ENCODE peak calls at places on chromosomes 6 and 20, in four cellular contexts. One of them, this sample, is unnamed.

GRCh38 chr20:64245746-64246595 is 9.6 kb upstream of the PCMTD2 start:
- DNase-seq in kidney: peak
- DNase-seq in hippocampal formation: no peak
- DNase-seq in left cardiac atrium: peak
- DNase-seq in this sample: peak

GRCh38 chr6:24775520-24776058 is 852 bp downstream of the GMNN start:
- DNase-seq in kidney: no peak
- DNase-seq in hippocampal formation: no peak
- DNase-seq in left cardiac atrium: no peak
- DNase-seq in this sample: no peak

GRCh38 chr6:32214126-32214525 is 9.7 kb downstream of the NOTCH4 start:
- DNase-seq in kidney: no peak
- DNase-seq in hippocampal formation: no peak
- DNase-seq in left cardiac atrium: no peak
- DNase-seq in this sample: no peak

GRCh38 chr6:119241124-119241491 is 108.5 kb downstream of the MAN1A1 start:
- DNase-seq in kidney: peak
- DNase-seq in hippocampal formation: no peak
- DNase-seq in left cardiac atrium: no peak
- DNase-seq in this sample: no peak

GRCh38 chr6:101114703-101115102 is 233.6 kb upstream of the ASCC3 start:
- DNase-seq in kidney: no peak
- DNase-seq in hippocampal formation: peak
- DNase-seq in left cardiac atrium: no peak
- DNase-seq in this sample: no peak

GRCh38 chr6:15039136-15039535 is 206.7 kb upstream of the JARID2 start:
- DNase-seq in kidney: no peak
- DNase-seq in hippocampal formation: no peak
- DNase-seq in left cardiac atrium: no peak
- DNase-seq in this sample: no peak

GRCh38 chr6:55980627-55981211 is 105.3 kb upstream of the BMP5 start:
- DNase-seq in kidney: no peak
- DNase-seq in hippocampal formation: peak
- DNase-seq in left cardiac atrium: no peak
- DNase-seq in this sample: no peak

GRCh38 chr20:50810842-50811241 is 16.0 kb downstream of the BCAS4 start:
- DNase-seq in kidney: peak
- DNase-seq in hippocampal formation: no peak
- DNase-seq in left cardiac atrium: no peak
- DNase-seq in this sample: no peak

GRCh38 chr6:152338335-152339125 is 298.6 kb downstream of the SYNE1 start:
- DNase-seq in kidney: no peak
- DNase-seq in hippocampal formation: peak
- DNase-seq in left cardiac atrium: peak
- DNase-seq in this sample: no peak

GRCh38 chr6:170288091-170288631 is 2.7 kb downstream of the DLL1 start:
- DNase-seq in kidney: peak
- DNase-seq in hippocampal formation: no peak
- DNase-seq in left cardiac atrium: no peak
- DNase-seq in this sample: no peak

GRCh38 chr6:127182501-127182900 is 64.0 kb downstream of the RSPO3 start:
- DNase-seq in kidney: no peak
- DNase-seq in hippocampal formation: no peak
- DNase-seq in left cardiac atrium: no peak
- DNase-seq in this sample: no peak

GRCh38 chr20:23296841-23297701 is 53.5 kb upstream of the NXT1 start:
- DNase-seq in kidney: no peak
- DNase-seq in hippocampal formation: no peak
- DNase-seq in left cardiac atrium: no peak
- DNase-seq in this sample: peak

GRCh38 chr6:154555075-154555677 is 44.7 kb upstream of the CNKSR3 start:
- DNase-seq in kidney: no peak
- DNase-seq in hippocampal formation: no peak
- DNase-seq in left cardiac atrium: no peak
- DNase-seq in this sample: no peak

GRCh38 chr6:38509713-38510112 is 130.0 kb downstream of the BTBD9 start:
- DNase-seq in kidney: no peak
- DNase-seq in hippocampal formation: no peak
- DNase-seq in left cardiac atrium: no peak
- DNase-seq in this sample: no peak

GRCh38 chr6:125789167-125789566 is 1.6 kb upstream of the NCOA7 start:
- DNase-seq in kidney: no peak
- DNase-seq in hippocampal formation: no peak
- DNase-seq in left cardiac atrium: no peak
- DNase-seq in this sample: no peak

GRCh38 chr6:99814230-99814928 is 179.6 kb downstream of the MCHR2 start:
- DNase-seq in kidney: no peak
- DNase-seq in hippocampal formation: no peak
- DNase-seq in left cardiac atrium: no peak
- DNase-seq in this sample: no peak

GRCh38 chr20:3168079-3168828 is 5.1 kb downstream of the LZTS3 start:
- DNase-seq in kidney: peak
- DNase-seq in hippocampal formation: no peak
- DNase-seq in left cardiac atrium: no peak
- DNase-seq in this sample: no peak

GRCh38 chr20:8305449-8305978 is 173.4 kb downstream of the PLCB1 start:
- DNase-seq in kidney: peak
- DNase-seq in hippocampal formation: no peak
- DNase-seq in left cardiac atrium: peak
- DNase-seq in this sample: peak

GRCh38 chr6:4133941-4134838 is 1.2 kb downstream of the ECI2 start:
- DNase-seq in kidney: no peak
- DNase-seq in hippocampal formation: peak
- DNase-seq in left cardiac atrium: peak
- DNase-seq in this sample: no peak

GRCh38 chr6:75723382-75723781 is 25.7 kb upstream of the MYO6 start:
- DNase-seq in kidney: no peak
- DNase-seq in hippocampal formation: no peak
- DNase-seq in left cardiac atrium: no peak
- DNase-seq in this sample: no peak

GRCh38 chr20:37365760-37366638 is 20.1 kb downstream of the SRC start:
- DNase-seq in kidney: no peak
- DNase-seq in hippocampal formation: peak
- DNase-seq in left cardiac atrium: no peak
- DNase-seq in this sample: no peak

GRCh38 chr20:20664795-20665194 is 47.6 kb downstream of the RALGAPA2 start:
- DNase-seq in kidney: no peak
- DNase-seq in hippocampal formation: peak
- DNase-seq in left cardiac atrium: no peak
- DNase-seq in this sample: no peak

GRCh38 chr20:2809690-2810089 is 5.1 kb upstream of the C20orf141 start:
- DNase-seq in kidney: peak
- DNase-seq in hippocampal formation: no peak
- DNase-seq in left cardiac atrium: no peak
- DNase-seq in this sample: no peak

GRCh38 chr20:48850257-48850656 is 22.5 kb upstream of the PREX1 start:
- DNase-seq in kidney: no peak
- DNase-seq in hippocampal formation: no peak
- DNase-seq in left cardiac atrium: no peak
- DNase-seq in this sample: no peak

GRCh38 chr20:50285376-50286173 is 94.9 kb downstream of the CEBPB start:
- DNase-seq in kidney: peak
- DNase-seq in hippocampal formation: no peak
- DNase-seq in left cardiac atrium: no peak
- DNase-seq in this sample: no peak

GRCh38 chr20:61951695-61952533 is 113.8 kb downstream of the TAF4 start:
- DNase-seq in kidney: peak
- DNase-seq in hippocampal formation: no peak
- DNase-seq in left cardiac atrium: peak
- DNase-seq in this sample: peak

GRCh38 chr6:36686668-36687513 is 8.4 kb downstream of the CDKN1A start:
- DNase-seq in kidney: no peak
- DNase-seq in hippocampal formation: no peak
- DNase-seq in left cardiac atrium: no peak
- DNase-seq in this sample: no peak

GRCh38 chr6:6330407-6330806 is 9.9 kb upstream of the F13A1 start:
- DNase-seq in kidney: no peak
- DNase-seq in hippocampal formation: no peak
- DNase-seq in left cardiac atrium: no peak
- DNase-seq in this sample: no peak

GRCh38 chr6:111817451-111818146 is 55.7 kb downstream of the FYN start:
- DNase-seq in kidney: no peak
- DNase-seq in hippocampal formation: peak
- DNase-seq in left cardiac atrium: no peak
- DNase-seq in this sample: no peak

GRCh38 chr20:24773751-24774201 is 175.3 kb upstream of the CST7 start:
- DNase-seq in kidney: no peak
- DNase-seq in hippocampal formation: no peak
- DNase-seq in left cardiac atrium: no peak
- DNase-seq in this sample: no peak

GRCh38 chr20:32012159-32012682 is 2.0 kb downstream of the CCM2L start:
- DNase-seq in kidney: no peak
- DNase-seq in hippocampal formation: no peak
- DNase-seq in left cardiac atrium: no peak
- DNase-seq in this sample: no peak

GRCh38 chr6:134111062-134111677 is 58.7 kb upstream of the SLC2A12 start:
- DNase-seq in kidney: no peak
- DNase-seq in hippocampal formation: no peak
- DNase-seq in left cardiac atrium: no peak
- DNase-seq in this sample: no peak

GRCh38 chr6:164148789-164149188 is 734.3 kb downstream of the QKI start:
- DNase-seq in kidney: no peak
- DNase-seq in hippocampal formation: no peak
- DNase-seq in left cardiac atrium: no peak
- DNase-seq in this sample: no peak

GRCh38 chr20:6714202-6714800 is 53.2 kb upstream of the BMP2 start:
- DNase-seq in kidney: no peak
- DNase-seq in hippocampal formation: no peak
- DNase-seq in left cardiac atrium: peak
- DNase-seq in this sample: peak

GRCh38 chr20:35854697-35855434 is 83.1 kb downstream of the PHF20 start:
- DNase-seq in kidney: no peak
- DNase-seq in hippocampal formation: no peak
- DNase-seq in left cardiac atrium: no peak
- DNase-seq in this sample: no peak

GRCh38 chr20:38298768-38299288 is 5.1 kb upstream of the BPI start:
- DNase-seq in kidney: peak
- DNase-seq in hippocampal formation: peak
- DNase-seq in left cardiac atrium: peak
- DNase-seq in this sample: no peak

GRCh38 chr6:138434915-138435314 is 30.9 kb downstream of the HEBP2 start:
- DNase-seq in kidney: no peak
- DNase-seq in hippocampal formation: no peak
- DNase-seq in left cardiac atrium: no peak
- DNase-seq in this sample: no peak

GRCh38 chr20:5827861-5828260 is 77.7 kb downstream of the SHLD1 start:
- DNase-seq in kidney: no peak
- DNase-seq in hippocampal formation: no peak
- DNase-seq in left cardiac atrium: no peak
- DNase-seq in this sample: no peak

GRCh38 chr20:37500311-37500710 is 20.7 kb upstream of the NNAT start:
- DNase-seq in kidney: no peak
- DNase-seq in hippocampal formation: no peak
- DNase-seq in left cardiac atrium: no peak
- DNase-seq in this sample: peak

This sample was measured in RWPE2.